ENCODE peak calls at places on chromosomes 7 and 10, in nine cellular contexts. E, I, W, T, X, P, J, L and K are unnamed samples.

GRCh38 chr10:95873139-95873538 is 34.6 kb upstream of the CC2D2B start:
- DNase-seq in E (no peak), I (no peak), W (no peak), T (no peak), X (no peak), P (no peak), J (no peak), L (no peak), K (no peak)

GRCh38 chr10:86795353-86795752 is 38.9 kb downstream of the BMPR1A start:
- DNase-seq in E (no peak), I (no peak), W (peak), T (peak), X (no peak), P (no peak), J (peak), L (peak), K (no peak)

GRCh38 chr7:24963218-24963617 is 16.8 kb downstream of the OSBPL3 start:
- DNase-seq in E (peak), I (peak), W (peak), T (no peak), X (no peak), P (peak), J (peak), L (peak), K (peak)

GRCh38 chr7:148772297-148773089 is 73.8 kb downstream of the CUL1 start:
- DNase-seq in E (no peak), I (no peak), W (peak), T (peak), X (peak), P (no peak), J (peak), L (peak), K (no peak)

GRCh38 chr10:74067373-74068370 is 69.8 kb downstream of the VCL start:
- DNase-seq in E (no peak), I (no peak), W (no peak), T (peak), X (no peak), P (no peak), J (peak), L (no peak), K (no peak)

GRCh38 chr7:19442016-19442785 is 266.6 kb downstream of the POLR1F start:
- DNase-seq in E (no peak), I (no peak), W (peak), T (peak), X (no peak), P (peak), J (peak), L (peak), K (peak)

GRCh38 chr10:73584737-73585136 is 6.4 kb downstream of the USP54 start:
- DNase-seq in E (no peak), I (no peak), W (peak), T (peak), X (no peak), P (no peak), J (no peak), L (peak), K (no peak)

GRCh38 chr10:5606864-5607263 is 59.5 kb downstream of the ASB13 start:
- DNase-seq in E (no peak), I (no peak), W (no peak), T (no peak), X (no peak), P (peak), J (no peak), L (no peak), K (no peak)

GRCh38 chr10:91512458-91512857 is 102.3 kb downstream of the HECTD2 start:
- DNase-seq in E (no peak), I (no peak), W (no peak), T (no peak), X (no peak), P (no peak), J (no peak), L (no peak), K (no peak)

GRCh38 chr7:105325225-105325904 is 63.4 kb downstream of the SRPK2 start:
- DNase-seq in E (no peak), I (no peak), W (no peak), T (no peak), X (no peak), P (peak), J (no peak), L (no peak), K (no peak)

GRCh38 chr7:74515276-74515675 is 61.6 kb downstream of the GTF2IRD1 start:
- DNase-seq in E (no peak), I (no peak), W (no peak), T (no peak), X (no peak), P (no peak), J (no peak), L (no peak), K (no peak)

GRCh38 chr7:2553108-2553507 is 2.2 kb downstream of the BRAT1 start:
- DNase-seq in E (no peak), I (no peak), W (no peak), T (no peak), X (no peak), P (no peak), J (no peak), L (no peak), K (no peak)

GRCh38 chr7:158973440-158973839 is 117.1 kb downstream of the DYNC2I1 start:
- DNase-seq in E (no peak), I (no peak), W (no peak), T (peak), X (no peak), P (no peak), J (peak), L (no peak), K (no peak)

GRCh38 chr7:124775422-124775821 is 9.8 kb upstream of the GPR37 start:
- DNase-seq in E (no peak), I (no peak), W (no peak), T (no peak), X (no peak), P (no peak), J (no peak), L (no peak), K (no peak)

GRCh38 chr7:158829021-158829341 is 328 bp downstream of the ESYT2 start:
- DNase-seq in E (no peak), I (no peak), W (peak), T (peak), X (peak), P (peak), J (peak), L (peak), K (peak)

GRCh38 chr10:129136074-129136473 is 331.0 kb upstream of the MGMT start:
- DNase-seq in E (no peak), I (no peak), W (no peak), T (no peak), X (no peak), P (no peak), J (no peak), L (no peak), K (no peak)

GRCh38 chr10:122894261-122894944 is 15.0 kb upstream of the FAM24B start:
- DNase-seq in E (no peak), I (no peak), W (no peak), T (no peak), X (no peak), P (no peak), J (no peak), L (no peak), K (no peak)

GRCh38 chr7:4500812-4501211 is 181.3 kb upstream of the FOXK1 start:
- DNase-seq in E (no peak), I (no peak), W (no peak), T (no peak), X (no peak), P (no peak), J (no peak), L (no peak), K (no peak)

GRCh38 chr7:132709971-132710567 is 133.8 kb upstream of the PLXNA4 start:
- DNase-seq in E (peak), I (peak), W (peak), T (peak), X (peak), P (peak), J (peak), L (peak), K (peak)

GRCh38 chr10:15684768-15685167 is 35.0 kb downstream of the ITGA8 start:
- DNase-seq in E (no peak), I (no peak), W (no peak), T (no peak), X (no peak), P (peak), J (no peak), L (no peak), K (no peak)

GRCh38 chr10:43237128-43237527 is 29.7 kb downstream of the RASGEF1A start:
- DNase-seq in E (no peak), I (no peak), W (no peak), T (no peak), X (peak), P (no peak), J (no peak), L (no peak), K (no peak)

GRCh38 chr7:64636386-64636785 is 29.5 kb upstream of the ZNF107 start:
- DNase-seq in E (no peak), I (no peak), W (no peak), T (no peak), X (no peak), P (peak), J (no peak), L (no peak), K (peak)

GRCh38 chr7:108684629-108685028 is 115.0 kb downstream of the DNAJB9 start:
- DNase-seq in E (no peak), I (no peak), W (peak), T (peak), X (no peak), P (no peak), J (peak), L (no peak), K (no peak)

GRCh38 chr7:40720401-40720800 is 585.6 kb downstream of the SUGCT start:
- DNase-seq in E (no peak), I (no peak), W (no peak), T (peak), X (no peak), P (no peak), J (no peak), L (peak), K (no peak)

GRCh38 chr7:28686418-28686800 is 271.7 kb downstream of the TRIL start:
- DNase-seq in E (peak), I (peak), W (peak), T (peak), X (no peak), P (no peak), J (peak), L (peak), K (no peak)

GRCh38 chr10:52466464-52466863 is 152.4 kb downstream of the DKK1 start:
- DNase-seq in E (no peak), I (no peak), W (no peak), T (peak), X (no peak), P (peak), J (no peak), L (no peak), K (no peak)

GRCh38 chr10:74955796-74956195 is 129.4 kb downstream of the KAT6B start:
- DNase-seq in E (no peak), I (no peak), W (no peak), T (no peak), X (no peak), P (no peak), J (peak), L (peak), K (no peak)

GRCh38 chr7:154794147-154794780 is 208.7 kb downstream of the PAXIP1 start:
- DNase-seq in E (no peak), I (no peak), W (no peak), T (peak), X (no peak), P (no peak), J (no peak), L (no peak), K (no peak)

GRCh38 chr7:155471728-155472127 is 13.8 kb downstream of the EN2 start:
- DNase-seq in E (no peak), I (no peak), W (no peak), T (no peak), X (no peak), P (no peak), J (no peak), L (no peak), K (no peak)

DNA sequence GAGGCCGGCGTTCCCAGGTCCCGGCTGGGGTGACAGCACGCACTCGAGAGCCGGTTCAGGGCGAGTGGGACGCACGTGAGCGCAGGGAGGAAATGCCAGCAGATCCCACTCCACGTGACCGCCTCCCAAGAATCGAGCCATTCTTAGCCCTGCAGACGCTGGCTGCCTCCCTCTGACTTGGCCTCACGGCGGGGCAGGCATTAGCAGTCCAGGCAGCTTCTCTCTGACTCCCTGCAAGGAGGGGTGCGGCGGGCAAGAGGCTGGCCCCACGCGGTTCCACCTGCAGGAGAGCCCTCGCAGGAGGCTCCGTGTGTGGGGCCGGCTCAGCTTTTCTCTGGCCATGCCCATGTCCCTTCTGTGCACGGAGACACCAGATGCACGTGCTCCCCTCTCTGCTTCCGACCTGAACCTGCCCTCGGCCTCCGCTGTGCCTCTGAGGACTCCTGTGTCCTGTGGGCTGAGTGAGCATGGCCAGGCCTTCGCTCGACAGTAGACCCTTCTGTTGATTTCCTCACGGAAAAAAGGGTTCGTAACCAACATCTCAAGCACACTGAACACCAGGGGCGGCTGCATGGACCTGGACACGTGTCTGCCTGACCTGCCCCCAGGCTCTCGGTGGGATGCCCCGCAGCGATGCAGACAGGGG is 10.2 kb downstream of the GPR146 start:
- DNase-seq in E (peak), I (no peak), W (no peak), T (no peak), X (no peak), P (no peak), J (no peak), L (no peak), K (no peak)
- H3K4me3 ChIP-seq in E (peak), I (peak), W (no peak), T (no peak), X (no peak), P (no peak), J (no peak), L (no peak), K (no peak)

GRCh38 chr7:99310004-99310403 is 15.7 kb upstream of the ARPC1A start:
- DNase-seq in E (no peak), I (no peak), W (no peak), T (no peak), X (no peak), P (no peak), J (no peak), L (no peak), K (no peak)

GRCh38 chr7:99308461-99309074 is 17.1 kb upstream of the ARPC1A start:
- DNase-seq in E (no peak), I (no peak), W (no peak), T (peak), X (no peak), P (no peak), J (peak), L (peak), K (no peak)

GRCh38 chr7:99312316-99313203 is 13.1 kb upstream of the ARPC1A start:
- DNase-seq in E (peak), I (peak), W (peak), T (peak), X (peak), P (peak), J (peak), L (peak), K (peak)

GRCh38 chr7:99311702-99312101 is 14.0 kb upstream of the ARPC1A start:
- DNase-seq in E (no peak), I (no peak), W (no peak), T (peak), X (no peak), P (no peak), J (no peak), L (no peak), K (no peak)

DNA sequence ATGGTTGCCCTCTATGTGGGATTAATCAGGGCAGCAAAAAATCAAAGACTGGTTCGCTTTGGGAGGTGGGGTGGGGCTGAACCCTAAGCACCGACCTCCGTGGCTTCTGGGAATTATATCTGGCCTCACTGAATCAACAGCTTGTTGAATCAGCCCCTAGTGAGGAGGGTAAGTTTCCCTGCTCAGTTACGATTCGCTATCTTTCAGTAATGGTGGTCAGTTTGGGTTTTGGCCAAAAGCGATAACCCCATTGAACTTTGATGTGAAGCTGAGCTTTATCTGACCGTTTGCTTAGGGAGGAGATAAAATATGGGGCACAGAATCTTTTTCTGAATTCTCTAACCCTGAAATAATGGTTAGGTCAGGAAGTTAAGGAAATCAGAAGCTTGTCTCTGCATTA is 16.6 kb upstream of the ARPC1A start:
- DNase-seq in E (no peak), I (no peak), W (no peak), T (no peak), X (no peak), P (no peak), J (no peak), L (no peak), K (no peak)
- H3K4me3 ChIP-seq in E (no peak), I (no peak), W (no peak), T (no peak), X (no peak), P (no peak), J (no peak), L (no peak), K (no peak)

GRCh38 chr7:38179719-38180333 is 1.8 kb downstream of the STARD3NL start:
- DNase-seq in E (no peak), I (no peak), W (no peak), T (no peak), X (no peak), P (no peak), J (peak), L (peak), K (no peak)
- H3K4me3 ChIP-seq in E (no peak), I (no peak), W (peak), T (peak), X (no peak), P (peak), J (peak), L (peak), K (no peak)

DNA sequence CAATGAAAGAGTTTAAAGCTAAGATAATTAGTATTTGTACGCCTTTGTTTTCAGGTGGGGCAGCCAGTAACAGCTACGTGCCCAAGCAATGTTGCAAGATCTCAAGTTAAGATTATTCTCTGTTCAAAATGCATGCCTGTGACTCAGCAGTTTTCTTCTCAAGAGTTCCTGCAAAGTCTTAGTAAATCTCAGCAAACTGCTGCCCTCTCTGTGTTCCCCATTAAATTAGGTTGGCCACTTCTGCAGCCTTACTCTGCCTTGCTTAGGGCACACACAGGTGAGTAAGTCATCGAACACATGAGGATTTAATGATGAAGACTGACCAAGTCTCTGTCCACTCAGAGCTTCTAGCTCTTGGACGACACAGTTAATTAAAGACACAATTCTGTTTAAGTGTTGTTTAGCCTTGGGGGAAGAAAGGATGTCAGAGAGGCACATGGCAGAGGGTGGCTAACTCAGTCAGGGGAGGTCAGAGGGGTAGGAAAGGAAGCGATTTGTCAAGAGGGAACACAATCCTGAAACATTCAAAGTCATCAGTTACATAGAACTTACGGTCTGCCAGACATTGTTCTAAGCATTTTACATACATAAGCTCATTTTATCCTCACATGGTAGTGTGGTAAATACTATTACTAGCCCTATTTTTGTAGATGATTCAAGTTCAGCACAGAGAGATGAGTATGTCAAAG is 20.2 kb upstream of the SLC35G1 start:
- DNase-seq in E (no peak), I (no peak), W (peak), T (no peak), X (no peak), P (no peak), J (peak), L (peak), K (peak)
- H3K4me3 ChIP-seq in E (no peak), I (no peak), W (no peak), T (no peak), X (no peak), P (no peak), J (no peak), L (no peak), K (no peak)

GRCh38 chr10:48231699-48232315 is 42.7 kb downstream of the FRMPD2 start:
- DNase-seq in E (no peak), I (no peak), W (no peak), T (peak), X (no peak), P (no peak), J (no peak), L (no peak), K (peak)
- H3K4me3 ChIP-seq in E (no peak), I (no peak), W (no peak), T (no peak), X (no peak), P (no peak), J (no peak), L (no peak), K (no peak)

DNA sequence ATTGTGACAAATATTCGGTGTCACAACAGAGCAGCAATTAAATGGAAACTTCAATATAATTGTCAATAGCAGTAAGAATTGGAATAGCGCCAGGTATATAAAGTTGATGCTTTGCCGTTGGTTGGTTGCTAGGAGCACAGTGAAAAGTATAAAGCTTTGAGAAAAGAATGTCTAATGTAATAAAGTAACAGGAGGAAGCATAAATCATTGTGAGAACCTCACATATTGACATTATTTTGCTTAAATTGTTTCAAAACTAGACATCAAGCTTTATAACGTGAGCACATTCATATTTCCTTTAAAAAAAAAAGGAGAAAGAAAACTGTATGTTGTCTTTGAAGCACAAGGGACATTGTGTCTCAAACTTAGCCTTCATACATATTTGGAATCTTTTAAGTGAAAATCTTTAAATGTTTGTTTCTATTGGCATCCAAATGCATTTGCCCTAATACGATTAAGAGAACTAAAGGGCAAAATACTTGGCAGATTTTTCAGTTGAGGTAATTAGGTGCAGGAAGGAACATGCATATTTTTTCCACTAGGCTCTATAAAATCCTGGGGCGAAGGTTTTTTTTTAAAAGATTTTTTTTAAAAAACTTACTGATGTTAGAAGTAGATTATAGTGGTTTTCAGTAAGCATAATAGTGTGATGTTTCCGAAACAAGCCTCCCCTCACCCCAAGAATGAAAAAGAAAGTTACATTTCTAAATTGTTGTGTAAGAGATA is 92.3 kb downstream of the ARID5B start:
- DNase-seq in E (no peak), I (no peak), W (peak), T (no peak), X (no peak), P (no peak), J (peak), L (no peak), K (no peak)
- H3K4me3 ChIP-seq in E (no peak), I (peak), W (no peak), T (no peak), X (no peak), P (peak), J (peak), L (no peak), K (no peak)